ENCODE peak calls at places on chromosomes 5 and 9, in seven cellular contexts. A, Q, D, G, X, Y and V are unnamed samples.

GRCh38 chr5:53110156-53110555 is 599 bp upstream of the MOCS2 start:
- DNase-seq in A (no peak), Q (no peak), D (no peak), G (no peak), X (no peak), Y (no peak), V (no peak)

GRCh38 chr5:39656600-39656999 is 231.8 kb upstream of the DAB2 start:
- DNase-seq in A (no peak), Q (no peak), D (no peak), G (no peak), X (no peak), Y (no peak), V (no peak)

GRCh38 chr9:127567898-127568617 is 44.0 kb upstream of the STXBP1 start:
- DNase-seq in A (no peak), Q (no peak), D (peak; percentile 71), G (no peak), X (no peak), Y (no peak), V (no peak)

GRCh38 chr5:73987915-73988314 is 361.9 kb downstream of the ARHGEF28 start:
- DNase-seq in A (no peak), Q (no peak), D (no peak), G (peak; percentile 83), X (no peak), Y (no peak), V (no peak)

GRCh38 chr9:92100237-92100911 is 14.8 kb downstream of the SPTLC1 start:
- DNase-seq in A (no peak), Q (no peak), D (no peak), G (peak; percentile 93), X (peak; percentile 29), Y (no peak), V (no peak)

GRCh38 chr9:33453999-33454660 is 6.7 kb upstream of the AQP3 start:
- DNase-seq in A (no peak), Q (no peak), D (no peak), G (no peak), X (no peak), Y (no peak), V (no peak)

GRCh38 chr9:114092336-114092735 is 6.8 kb downstream of the KIF12 start:
- DNase-seq in A (no peak), Q (peak; percentile 59), D (no peak), G (no peak), X (no peak), Y (no peak), V (no peak)

GRCh38 chr5:170757182-170757601 is 26.3 kb upstream of the GABRP start:
- DNase-seq in A (no peak), Q (no peak), D (no peak), G (peak; percentile 24), X (no peak), Y (no peak), V (no peak)

GRCh38 chr5:131637694-131638093 is 2.7 kb upstream of the RAPGEF6 start:
- DNase-seq in A (no peak), Q (no peak), D (no peak), G (no peak), X (no peak), Y (no peak), V (no peak)

GRCh38 chr5:39755986-39756385 is 331.2 kb upstream of the DAB2 start:
- DNase-seq in A (no peak), Q (no peak), D (no peak), G (peak; percentile 83), X (peak; percentile 79), Y (no peak), V (peak; percentile 24)

GRCh38 chr9:131476777-131477345 is 25.9 kb upstream of the POMT1 start:
- DNase-seq in A (no peak), Q (no peak), D (no peak), G (no peak), X (no peak), Y (no peak), V (no peak)

GRCh38 chr9:69471433-69471832 is 146.4 kb downstream of the ENTREP1 start:
- DNase-seq in A (no peak), Q (no peak), D (no peak), G (peak; percentile 78), X (no peak), Y (no peak), V (no peak)

GRCh38 chr5:147613359-147613758 is 103.5 kb upstream of the DPYSL3 start:
- DNase-seq in A (no peak), Q (no peak), D (no peak), G (peak; percentile 34), X (peak; percentile 3), Y (no peak), V (no peak)

GRCh38 chr9:9054354-9054992 is 1254.9 kb upstream of the DMAC1 start:
- DNase-seq in A (no peak), Q (no peak), D (no peak), G (no peak), X (no peak), Y (no peak), V (no peak)

GRCh38 chr9:137273095-137273490 is 4.4 kb upstream of the TOR4A start:
- DNase-seq in A (no peak), Q (no peak), D (peak; percentile 39), G (no peak), X (no peak), Y (no peak), V (no peak)

GRCh38 chr5:116037236-116037822 is 5.1 kb downstream of the ARL14EPL start:
- DNase-seq in A (no peak), Q (no peak), D (no peak), G (no peak), X (no peak), Y (no peak), V (no peak)

GRCh38 chr5:101678494-101679193 is 617.4 kb downstream of the SLCO4C1 start:
- DNase-seq in A (no peak), Q (peak; percentile 77), D (peak; percentile 49), G (peak; percentile 63), X (peak; percentile 26), Y (peak; percentile 12), V (peak; percentile 61)

GRCh38 chr5:116135344-116135743 is 50.5 kb downstream of the COMMD10 start:
- DNase-seq in A (no peak), Q (no peak), D (no peak), G (no peak), X (no peak), Y (no peak), V (no peak)

GRCh38 chr5:73236541-73237128 is 63.6 kb downstream of the TMEM174 start:
- DNase-seq in A (no peak), Q (no peak), D (no peak), G (peak; percentile 96), X (no peak), Y (no peak), V (no peak)

GRCh38 chr5:141430332-141431113 is at the start of gene PCDHGA12:
- DNase-seq in A (no peak), Q (no peak), D (no peak), G (peak; percentile 77), X (no peak), Y (no peak), V (peak; percentile 59)

GRCh38 chr5:3155717-3156116 is 404.2 kb upstream of the IRX2 start:
- DNase-seq in A (no peak), Q (no peak), D (no peak), G (no peak), X (no peak), Y (no peak), V (no peak)

GRCh38 chr9:120348951-120349429 is 231.0 kb downstream of the CDK5RAP2 start:
- DNase-seq in A (no peak), Q (no peak), D (no peak), G (peak; percentile 60), X (no peak), Y (peak; percentile 4), V (peak; percentile 35)

GRCh38 chr9:114691046-114691955 is 9.3 kb upstream of the TEX48 start:
- DNase-seq in A (peak; percentile 55), Q (no peak), D (no peak), G (peak; percentile 83), X (peak; percentile 62), Y (no peak), V (no peak)

GRCh38 chr5:43007911-43008368 is 32.2 kb downstream of the ANXA2R start:
- DNase-seq in A (peak; percentile 62), Q (peak; percentile 77), D (no peak), G (peak; percentile 75), X (no peak), Y (peak; percentile 69), V (peak; percentile 17)

GRCh38 chr5:77461287-77461686 is 30.8 kb downstream of the WDR41 start:
- DNase-seq in A (no peak), Q (no peak), D (no peak), G (no peak), X (no peak), Y (no peak), V (no peak)

GRCh38 chr5:43312699-43313034 is 545 bp downstream of the HMGCS1 start:
- DNase-seq in A (no peak), Q (no peak), D (no peak), G (no peak), X (no peak), Y (peak; percentile 28), V (no peak)

GRCh38 chr5:151054713-151055112 is 26.1 kb downstream of the TNIP1 start:
- DNase-seq in A (no peak), Q (no peak), D (no peak), G (no peak), X (no peak), Y (no peak), V (peak; percentile 54)

GRCh38 chr9:135230817-135231520 is 143.5 kb downstream of the OLFM1 start:
- DNase-seq in A (no peak), Q (no peak), D (no peak), G (no peak), X (no peak), Y (no peak), V (no peak)

GRCh38 chr5:84281383-84281782 is 103.3 kb downstream of the EDIL3 start:
- DNase-seq in A (no peak), Q (no peak), D (no peak), G (no peak), X (no peak), Y (no peak), V (no peak)

GRCh38 chr5:59021837-59022514 is 439.1 kb downstream of the RAB3C start:
- DNase-seq in A (no peak), Q (no peak), D (peak; percentile 38), G (peak; percentile 33), X (no peak), Y (peak; percentile 46), V (peak; percentile 80)

GRCh38 chr5:77305921-77306320 is 95.4 kb downstream of the PDE8B start:
- DNase-seq in A (no peak), Q (no peak), D (no peak), G (no peak), X (no peak), Y (no peak), V (peak; percentile 26)

GRCh38 chr5:108028411-108028810 is 353.5 kb downstream of the FBXL17 start:
- DNase-seq in A (no peak), Q (no peak), D (no peak), G (peak; percentile 14), X (no peak), Y (no peak), V (no peak)

GRCh38 chr5:119028575-119028974 is 40.2 kb upstream of the DTWD2 start:
- DNase-seq in A (no peak), Q (no peak), D (no peak), G (no peak), X (no peak), Y (no peak), V (no peak)